ENCODE peak calls at places on chromosomes 3 and 15, in four cellular contexts. One of them, this sample, is unnamed.
A peak's percentile ranks its signal among the peaks of the same experiment; 100 is the strongest.

GRCh38 chr3:13012228-13012691 is 61.0 kb downstream of the IQSEC1 start:
- DNase-seq in OCI-LY7: peak; percentile 77
- DNase-seq in HCT116: no peak
- DNase-seq in GM23338: no peak
- DNase-seq in this sample: no peak

GRCh38 chr3:10309736-10310135 is 11.2 kb downstream of the SEC13 start:
- DNase-seq in OCI-LY7: no peak
- DNase-seq in HCT116: no peak
- DNase-seq in GM23338: no peak
- DNase-seq in this sample: no peak

GRCh38 chr3:133158686-133159085 is 120.5 kb downstream of the TMEM108 start:
- DNase-seq in OCI-LY7: no peak
- DNase-seq in HCT116: no peak
- DNase-seq in GM23338: no peak
- DNase-seq in this sample: no peak

GRCh38 chr3:115858995-115859807 is 235.9 kb downstream of the GAP43 start:
- DNase-seq in OCI-LY7: no peak
- DNase-seq in HCT116: no peak
- DNase-seq in GM23338: peak; percentile 88
- DNase-seq in this sample: no peak

GRCh38 chr3:142976621-142977398 is 13.3 kb upstream of the PAQR9 start:
- DNase-seq in OCI-LY7: no peak
- DNase-seq in HCT116: peak; percentile 61
- DNase-seq in GM23338: peak; percentile 32
- DNase-seq in this sample: peak; percentile 66

GRCh38 chr3:12907296-12907695 is 65.9 kb upstream of the RPL32 start:
- DNase-seq in OCI-LY7: no peak
- DNase-seq in HCT116: no peak
- DNase-seq in GM23338: no peak
- DNase-seq in this sample: no peak

GRCh38 chr3:114464548-114464947 is 170.7 kb downstream of the TIGIT start:
- DNase-seq in OCI-LY7: no peak
- DNase-seq in HCT116: no peak
- DNase-seq in GM23338: peak; percentile 19
- DNase-seq in this sample: no peak

GRCh38 chr15:35306361-35306981 is 221.4 kb upstream of the NANOGP8 start:
- DNase-seq in OCI-LY7: no peak
- DNase-seq in HCT116: peak; percentile 18
- DNase-seq in GM23338: peak; percentile 10
- DNase-seq in this sample: peak; percentile 79

GRCh38 chr3:123926396-123926795 is 34.6 kb downstream of the CCDC14 start:
- DNase-seq in OCI-LY7: no peak
- DNase-seq in HCT116: no peak
- DNase-seq in GM23338: no peak
- DNase-seq in this sample: no peak

GRCh38 chr15:57090460-57090859 is 172.0 kb downstream of the TCF12 start:
- DNase-seq in OCI-LY7: no peak
- DNase-seq in HCT116: no peak
- DNase-seq in GM23338: no peak
- DNase-seq in this sample: no peak

GRCh38 chr3:148175215-148175614 is 522.5 kb upstream of the AGTR1 start:
- DNase-seq in OCI-LY7: no peak
- DNase-seq in HCT116: no peak
- DNase-seq in GM23338: no peak
- DNase-seq in this sample: no peak

GRCh38 chr3:174329321-174329720 is 529.8 kb upstream of the NAALADL2 start:
- DNase-seq in OCI-LY7: no peak
- DNase-seq in HCT116: no peak
- DNase-seq in GM23338: no peak
- DNase-seq in this sample: no peak

GRCh38 chr3:188421151-188421821 is 267.3 kb downstream of the LPP start:
- DNase-seq in OCI-LY7: peak; percentile 29
- DNase-seq in HCT116: no peak
- DNase-seq in GM23338: no peak
- DNase-seq in this sample: no peak

GRCh38 chr3:43105224-43105596 is 669 bp downstream of the POMGNT2 start:
- DNase-seq in OCI-LY7: no peak
- DNase-seq in HCT116: no peak
- DNase-seq in GM23338: peak; percentile 22
- DNase-seq in this sample: no peak

GRCh38 chr15:65008989-65009388 is 19.3 kb upstream of the SPG21 start:
- DNase-seq in OCI-LY7: peak; percentile 21
- DNase-seq in HCT116: no peak
- DNase-seq in GM23338: peak; percentile 45
- DNase-seq in this sample: no peak

GRCh38 chr3:19346734-19347133 is 198.4 kb downstream of the KCNH8 start:
- DNase-seq in OCI-LY7: peak; percentile 5
- DNase-seq in HCT116: no peak
- DNase-seq in GM23338: no peak
- DNase-seq in this sample: no peak
- H2AFZ ChIP-seq in OCI-LY7: peak overlapping the region; percentile 97
- H2AFZ ChIP-seq in HCT116: no peak overlapping the region
- H2AFZ ChIP-seq in GM23338: no peak overlapping the region
- H2AFZ ChIP-seq in this sample: no peak overlapping the region

GRCh38 chr3:62577153-62577552 is 203.8 kb upstream of the FEZF2 start:
- DNase-seq in OCI-LY7: no peak
- DNase-seq in HCT116: no peak
- DNase-seq in GM23338: no peak
- DNase-seq in this sample: no peak
- TF ChIP-seq EZH2phosphoT487 in OCI-LY7: no peak
- TF ChIP-seq EZH2phosphoT487 in HCT116: no peak
- TF ChIP-seq EZH2phosphoT487 in GM23338: no peak
- TF ChIP-seq EZH2phosphoT487 in this sample: no peak

GRCh38 chr15:39624806-39625205 is 43.9 kb downstream of the THBS1 start:
- DNase-seq in OCI-LY7: no peak
- DNase-seq in HCT116: no peak
- DNase-seq in GM23338: no peak
- DNase-seq in this sample: peak; percentile 43

GRCh38 chr15:39622660-39623549 is 42.0 kb downstream of the THBS1 start:
- DNase-seq in OCI-LY7: no peak
- DNase-seq in HCT116: no peak
- DNase-seq in GM23338: no peak
- DNase-seq in this sample: peak; percentile 40

GRCh38 chr15:39621961-39622360 is 41.1 kb downstream of the THBS1 start:
- DNase-seq in OCI-LY7: no peak
- DNase-seq in HCT116: no peak
- DNase-seq in GM23338: no peak
- DNase-seq in this sample: no peak

GRCh38 chr15:39625451-39625850 is 44.6 kb downstream of the THBS1 start:
- DNase-seq in OCI-LY7: no peak
- DNase-seq in HCT116: no peak
- DNase-seq in GM23338: no peak
- DNase-seq in this sample: no peak

GRCh38 chr15:39623550-39623931 is 42.7 kb downstream of the THBS1 start:
- DNase-seq in OCI-LY7: peak; percentile 10
- DNase-seq in HCT116: no peak
- DNase-seq in GM23338: no peak
- DNase-seq in this sample: no peak
- H3K79me2 ChIP-seq in OCI-LY7: no peaks in the 10 kb centered on the region
- H3K79me2 ChIP-seq in HCT116: no peaks in the 10 kb centered on the region
- H3K79me2 ChIP-seq in GM23338: no peaks in the 10 kb centered on the region
- H3K79me2 ChIP-seq in this sample: no peaks in the 10 kb centered on the region

GRCh38 chr3:196621581-196621980 is 17.9 kb upstream of the NRROS start:
- DNase-seq in OCI-LY7: no peak
- DNase-seq in HCT116: no peak
- DNase-seq in GM23338: no peak
- DNase-seq in this sample: no peak
- H2AFZ ChIP-seq in OCI-LY7: no peak overlapping the region
- H2AFZ ChIP-seq in HCT116: no peak overlapping the region
- H2AFZ ChIP-seq in GM23338: peak overlapping the region; percentile 76
- H2AFZ ChIP-seq in this sample: no peak overlapping the region

GRCh38 chr3:48739955-48740823 is 23.2 kb upstream of the IP6K2 start:
- DNase-seq in OCI-LY7: peak; percentile 68
- DNase-seq in HCT116: peak; percentile 59
- DNase-seq in GM23338: peak; percentile 94
- DNase-seq in this sample: peak; percentile 93
- TF ChIP-seq EZH2phosphoT487 in OCI-LY7: no peak
- TF ChIP-seq EZH2phosphoT487 in HCT116: no peak
- TF ChIP-seq EZH2phosphoT487 in GM23338: no peak
- TF ChIP-seq EZH2phosphoT487 in this sample: no peak

DNA sequence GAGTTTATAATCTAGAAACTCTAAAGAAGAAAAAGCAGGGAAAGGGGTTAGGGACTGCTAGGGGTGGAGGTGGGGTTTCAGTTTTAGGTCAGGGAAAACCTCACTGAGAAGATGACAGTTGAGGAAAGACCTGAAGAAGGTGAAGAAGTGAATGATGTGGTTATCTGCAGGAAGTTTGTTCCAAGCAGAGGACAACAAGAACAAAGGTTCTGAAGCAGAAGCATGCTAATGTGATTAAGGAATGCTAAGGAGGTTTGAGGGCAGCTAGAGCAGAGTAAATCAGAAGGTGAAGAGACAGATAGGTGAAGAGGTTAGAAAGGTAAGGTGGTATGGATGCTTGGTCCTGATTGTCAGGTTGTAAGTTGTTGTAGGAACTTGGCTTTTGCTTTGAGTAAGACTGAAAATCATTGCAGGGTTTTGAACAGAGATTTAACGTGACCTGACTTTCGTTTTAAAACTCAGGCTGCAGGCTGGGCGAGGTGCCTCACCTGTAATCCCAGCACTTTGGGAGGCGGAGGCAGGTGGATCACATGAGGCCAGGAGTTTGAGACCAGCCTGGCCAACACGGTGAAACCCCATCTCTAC is 8.6 kb downstream of the OXSR1 start:
- DNase-seq in OCI-LY7: no peak
- DNase-seq in HCT116: no peak
- DNase-seq in GM23338: peak; percentile 26
- DNase-seq in this sample: no peak
- H3K79me2 ChIP-seq in OCI-LY7: peaks cover 98% of the 10 kb centered on the region
- H3K79me2 ChIP-seq in HCT116: peaks cover 97% of the 10 kb centered on the region
- H3K79me2 ChIP-seq in GM23338: peaks cover 100% of the 10 kb centered on the region
- H3K79me2 ChIP-seq in this sample: peaks cover 99% of the 10 kb centered on the region

GRCh38 chr3:195084746-195085145 is 186.2 kb downstream of the XXYLT1 start:
- DNase-seq in OCI-LY7: no peak
- DNase-seq in HCT116: no peak
- DNase-seq in GM23338: no peak
- DNase-seq in this sample: no peak

GRCh38 chr3:195085356-195086130 is 185.4 kb downstream of the XXYLT1 start:
- DNase-seq in OCI-LY7: no peak
- DNase-seq in HCT116: no peak
- DNase-seq in GM23338: no peak
- DNase-seq in this sample: no peak

GRCh38 chr3:195082811-195083210 is 188.1 kb downstream of the XXYLT1 start:
- DNase-seq in OCI-LY7: no peak
- DNase-seq in HCT116: no peak
- DNase-seq in GM23338: no peak
- DNase-seq in this sample: no peak

GRCh38 chr3:195081242-195081963 is 189.6 kb downstream of the XXYLT1 start:
- DNase-seq in OCI-LY7: no peak
- DNase-seq in HCT116: no peak
- DNase-seq in GM23338: no peak
- DNase-seq in this sample: no peak

DNA sequence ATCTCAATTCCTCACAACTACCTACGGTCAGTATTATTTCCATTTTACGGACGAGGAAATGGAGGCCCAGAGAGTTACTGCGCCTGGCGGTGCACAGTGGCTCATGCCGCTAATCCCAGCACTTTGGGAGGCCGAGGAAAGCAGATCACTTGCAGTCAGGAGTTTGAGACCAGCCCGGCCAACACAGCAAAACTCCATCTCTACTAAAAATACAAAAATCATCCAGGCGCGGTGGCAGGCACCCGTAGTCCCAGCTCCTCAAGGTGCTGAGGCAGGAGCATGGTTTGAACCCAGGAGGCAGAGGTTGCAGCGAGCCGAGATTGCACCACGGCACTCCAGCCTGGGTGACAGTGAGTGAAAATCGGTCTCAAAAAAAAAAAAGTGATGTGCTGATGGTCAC is 187.3 kb downstream of the XXYLT1 start:
- DNase-seq in OCI-LY7: no peak
- DNase-seq in HCT116: no peak
- DNase-seq in GM23338: no peak
- DNase-seq in this sample: no peak
- H2AFZ ChIP-seq in OCI-LY7: no peak overlapping the region
- H2AFZ ChIP-seq in HCT116: no peak overlapping the region
- H2AFZ ChIP-seq in GM23338: no peak overlapping the region
- H2AFZ ChIP-seq in this sample: no peak overlapping the region

This sample was measured in hepatocyte.